ENCODE peak calls at places on chromosomes 6 and 20, in nine cellular contexts. One of them, this sample, is unnamed.

GRCh38 chr6:113089056-113089455 is 741.9 kb downstream of the RFPL4B start:
- DNase-seq in HT1080: no peak
- DNase-seq in T-helper 1 cell: no peak
- DNase-seq in nephron progenitor cell: no peak
- DNase-seq in activated CD4-positive, alpha-beta memory T cell treated with anti-CD3 and anti-CD28 coated beads for 36 hours: no peak
- DNase-seq in KBM-7: no peak
- DNase-seq in AG04450: no peak
- DNase-seq in activated CD4-positive, alpha-beta T cell treated with anti-CD3 and anti-CD28 coated beads for 48 hours: no peak
- DNase-seq in NCI-H2029: no peak
- DNase-seq in this sample: no peak

GRCh38 chr6:151773382-151773781 is 34.1 kb upstream of the ESR1 start:
- DNase-seq in HT1080: peak; percentile 73
- DNase-seq in T-helper 1 cell: no peak
- DNase-seq in nephron progenitor cell: no peak
- DNase-seq in activated CD4-positive, alpha-beta memory T cell treated with anti-CD3 and anti-CD28 coated beads for 36 hours: no peak
- DNase-seq in KBM-7: no peak
- DNase-seq in AG04450: no peak
- DNase-seq in activated CD4-positive, alpha-beta T cell treated with anti-CD3 and anti-CD28 coated beads for 48 hours: no peak
- DNase-seq in NCI-H2029: no peak
- DNase-seq in this sample: peak; percentile 64

GRCh38 chr6:42338573-42339218 is 113.0 kb downstream of the TRERF1 start:
- DNase-seq in HT1080: peak; percentile 100
- DNase-seq in T-helper 1 cell: no peak
- DNase-seq in nephron progenitor cell: no peak
- DNase-seq in activated CD4-positive, alpha-beta memory T cell treated with anti-CD3 and anti-CD28 coated beads for 36 hours: peak; percentile 52
- DNase-seq in KBM-7: no peak
- DNase-seq in AG04450: peak; percentile 95
- DNase-seq in activated CD4-positive, alpha-beta T cell treated with anti-CD3 and anti-CD28 coated beads for 48 hours: peak; percentile 48
- DNase-seq in NCI-H2029: no peak
- DNase-seq in this sample: peak; percentile 56

GRCh38 chr6:157393667-157394329 is 12.8 kb downstream of the ZDHHC14 start:
- DNase-seq in HT1080: no peak
- DNase-seq in T-helper 1 cell: no peak
- DNase-seq in nephron progenitor cell: no peak
- DNase-seq in activated CD4-positive, alpha-beta memory T cell treated with anti-CD3 and anti-CD28 coated beads for 36 hours: no peak
- DNase-seq in KBM-7: no peak
- DNase-seq in AG04450: no peak
- DNase-seq in activated CD4-positive, alpha-beta T cell treated with anti-CD3 and anti-CD28 coated beads for 48 hours: no peak
- DNase-seq in NCI-H2029: no peak
- DNase-seq in this sample: no peak

GRCh38 chr6:7140631-7141366 is 33.0 kb downstream of the RREB1 start:
- DNase-seq in HT1080: no peak
- DNase-seq in T-helper 1 cell: peak; percentile 61
- DNase-seq in nephron progenitor cell: peak; percentile 89
- DNase-seq in activated CD4-positive, alpha-beta memory T cell treated with anti-CD3 and anti-CD28 coated beads for 36 hours: peak; percentile 89
- DNase-seq in KBM-7: peak; percentile 65
- DNase-seq in AG04450: no peak
- DNase-seq in activated CD4-positive, alpha-beta T cell treated with anti-CD3 and anti-CD28 coated beads for 48 hours: peak; percentile 86
- DNase-seq in NCI-H2029: peak; percentile 86
- DNase-seq in this sample: peak; percentile 84

GRCh38 chr6:72649032-72649984 is 27.4 kb downstream of the KCNQ5 start:
- DNase-seq in HT1080: peak; percentile 79
- DNase-seq in T-helper 1 cell: no peak
- DNase-seq in nephron progenitor cell: no peak
- DNase-seq in activated CD4-positive, alpha-beta memory T cell treated with anti-CD3 and anti-CD28 coated beads for 36 hours: peak; percentile 31
- DNase-seq in KBM-7: no peak
- DNase-seq in AG04450: peak; percentile 24
- DNase-seq in activated CD4-positive, alpha-beta T cell treated with anti-CD3 and anti-CD28 coated beads for 48 hours: peak; percentile 28
- DNase-seq in NCI-H2029: no peak
- DNase-seq in this sample: no peak

GRCh38 chr6:124223596-124223995 is 419.9 kb downstream of the NKAIN2 start:
- DNase-seq in HT1080: peak; percentile 47
- DNase-seq in T-helper 1 cell: no peak
- DNase-seq in nephron progenitor cell: no peak
- DNase-seq in activated CD4-positive, alpha-beta memory T cell treated with anti-CD3 and anti-CD28 coated beads for 36 hours: no peak
- DNase-seq in KBM-7: no peak
- DNase-seq in AG04450: no peak
- DNase-seq in activated CD4-positive, alpha-beta T cell treated with anti-CD3 and anti-CD28 coated beads for 48 hours: no peak
- DNase-seq in NCI-H2029: no peak
- DNase-seq in this sample: no peak

GRCh38 chr20:62362991-62363919 is 3.9 kb downstream of the LAMA5 start:
- DNase-seq in HT1080: no peak
- DNase-seq in T-helper 1 cell: no peak
- DNase-seq in nephron progenitor cell: no peak
- DNase-seq in activated CD4-positive, alpha-beta memory T cell treated with anti-CD3 and anti-CD28 coated beads for 36 hours: no peak
- DNase-seq in KBM-7: no peak
- DNase-seq in AG04450: no peak
- DNase-seq in activated CD4-positive, alpha-beta T cell treated with anti-CD3 and anti-CD28 coated beads for 48 hours: no peak
- DNase-seq in NCI-H2029: no peak
- DNase-seq in this sample: peak; percentile 85

GRCh38 chr6:26592649-26593048 is 4.1 kb upstream of the ABT1 start:
- DNase-seq in HT1080: peak; percentile 58
- DNase-seq in T-helper 1 cell: no peak
- DNase-seq in nephron progenitor cell: no peak
- DNase-seq in activated CD4-positive, alpha-beta memory T cell treated with anti-CD3 and anti-CD28 coated beads for 36 hours: no peak
- DNase-seq in KBM-7: no peak
- DNase-seq in AG04450: no peak
- DNase-seq in activated CD4-positive, alpha-beta T cell treated with anti-CD3 and anti-CD28 coated beads for 48 hours: no peak
- DNase-seq in NCI-H2029: no peak
- DNase-seq in this sample: no peak

GRCh38 chr6:38591451-38591850 is 48.3 kb downstream of the BTBD9 start:
- DNase-seq in HT1080: no peak
- DNase-seq in T-helper 1 cell: no peak
- DNase-seq in nephron progenitor cell: no peak
- DNase-seq in activated CD4-positive, alpha-beta memory T cell treated with anti-CD3 and anti-CD28 coated beads for 36 hours: no peak
- DNase-seq in KBM-7: no peak
- DNase-seq in AG04450: no peak
- DNase-seq in activated CD4-positive, alpha-beta T cell treated with anti-CD3 and anti-CD28 coated beads for 48 hours: no peak
- DNase-seq in NCI-H2029: no peak
- DNase-seq in this sample: no peak

GRCh38 chr6:48087448-48087847 is 23.5 kb downstream of the PTCHD4 start:
- DNase-seq in HT1080: no peak
- DNase-seq in T-helper 1 cell: no peak
- DNase-seq in nephron progenitor cell: no peak
- DNase-seq in activated CD4-positive, alpha-beta memory T cell treated with anti-CD3 and anti-CD28 coated beads for 36 hours: no peak
- DNase-seq in KBM-7: peak; percentile 3
- DNase-seq in AG04450: no peak
- DNase-seq in activated CD4-positive, alpha-beta T cell treated with anti-CD3 and anti-CD28 coated beads for 48 hours: no peak
- DNase-seq in NCI-H2029: no peak
- DNase-seq in this sample: peak; percentile 14

GRCh38 chr6:16591681-16592549 is 169.3 kb downstream of the ATXN1 start:
- DNase-seq in HT1080: no peak
- DNase-seq in T-helper 1 cell: no peak
- DNase-seq in nephron progenitor cell: no peak
- DNase-seq in activated CD4-positive, alpha-beta memory T cell treated with anti-CD3 and anti-CD28 coated beads for 36 hours: peak; percentile 72
- DNase-seq in KBM-7: no peak
- DNase-seq in AG04450: no peak
- DNase-seq in activated CD4-positive, alpha-beta T cell treated with anti-CD3 and anti-CD28 coated beads for 48 hours: peak; percentile 56
- DNase-seq in NCI-H2029: no peak
- DNase-seq in this sample: no peak

GRCh38 chr6:42166444-42167141 is 6.6 kb upstream of the GUCA1A start:
- DNase-seq in HT1080: peak; percentile 71
- DNase-seq in T-helper 1 cell: peak; percentile 48
- DNase-seq in nephron progenitor cell: peak; percentile 90
- DNase-seq in activated CD4-positive, alpha-beta memory T cell treated with anti-CD3 and anti-CD28 coated beads for 36 hours: peak; percentile 87
- DNase-seq in KBM-7: peak; percentile 89
- DNase-seq in AG04450: peak; percentile 44
- DNase-seq in activated CD4-positive, alpha-beta T cell treated with anti-CD3 and anti-CD28 coated beads for 48 hours: peak; percentile 85
- DNase-seq in NCI-H2029: peak; percentile 85
- DNase-seq in this sample: peak; percentile 91

GRCh38 chr20:49471397-49471796 is 11.1 kb downstream of the KCNB1 start:
- DNase-seq in HT1080: no peak
- DNase-seq in T-helper 1 cell: no peak
- DNase-seq in nephron progenitor cell: no peak
- DNase-seq in activated CD4-positive, alpha-beta memory T cell treated with anti-CD3 and anti-CD28 coated beads for 36 hours: no peak
- DNase-seq in KBM-7: no peak
- DNase-seq in AG04450: no peak
- DNase-seq in activated CD4-positive, alpha-beta T cell treated with anti-CD3 and anti-CD28 coated beads for 48 hours: no peak
- DNase-seq in NCI-H2029: no peak
- DNase-seq in this sample: no peak

This sample was measured in SJCRH30.